ENCODE peak calls at places on chromosomes 11 and 22, in eight cellular contexts. S, Z, O, H, Q, N, P and V are unnamed samples.

GRCh38 chr22:17116931-17117330 is 4.2 kb downstream of the TMEM121B start:
- DNase-seq in S (no peak), Z (no peak), O (no peak), H (no peak), Q (no peak), N (no peak), P (no peak), V (no peak)

GRCh38 chr22:49480896-49481650 is 346.6 kb downstream of the BRD1 start:
- DNase-seq in S (no peak), Z (no peak), O (no peak), H (no peak), Q (no peak), N (no peak), P (no peak), V (no peak)

GRCh38 chr22:49330421-49331222 is 497.1 kb downstream of the BRD1 start:
- DNase-seq in S (no peak), Z (no peak), O (no peak), H (no peak), Q (no peak), N (peak), P (no peak), V (no peak)

GRCh38 chr22:27663812-27664211 is 137.7 kb downstream of the MN1 start:
- DNase-seq in S (no peak), Z (no peak), O (no peak), H (no peak), Q (no peak), N (no peak), P (no peak), V (no peak)

GRCh38 chr11:36953986-36954385 is 355.9 kb upstream of the RAG2 start:
- DNase-seq in S (no peak), Z (no peak), O (no peak), H (peak), Q (no peak), N (no peak), P (no peak), V (peak)

GRCh38 chr11:116605543-116605942 is 167.2 kb downstream of the BUD13 start:
- DNase-seq in S (no peak), Z (no peak), O (no peak), H (peak), Q (no peak), N (no peak), P (no peak), V (peak)

GRCh38 chr11:61961570-61962212 is 5.7 kb downstream of the FTH1 start:
- DNase-seq in S (peak), Z (peak), O (peak), H (peak), Q (no peak), N (no peak), P (peak), V (no peak)

GRCh38 chr22:33361581-33361980 is 303.4 kb upstream of the SYN3 start:
- DNase-seq in S (no peak), Z (no peak), O (no peak), H (no peak), Q (no peak), N (no peak), P (no peak), V (no peak)

GRCh38 chr11:122108192-122108799 is 7.7 kb downstream of the BLID start:
- DNase-seq in S (no peak), Z (no peak), O (peak), H (peak), Q (no peak), N (no peak), P (no peak), V (no peak)

GRCh38 chr11:31641477-31642062 is 132.0 kb downstream of the ELP4 start:
- DNase-seq in S (no peak), Z (no peak), O (no peak), H (peak), Q (no peak), N (no peak), P (peak), V (no peak)

GRCh38 chr22:41247703-41248102 is 7.0 kb upstream of the CHADL start:
- DNase-seq in S (peak), Z (no peak), O (no peak), H (no peak), Q (no peak), N (no peak), P (no peak), V (no peak)

GRCh38 chr11:2549080-2549479 is 104.3 kb downstream of the KCNQ1 start:
- DNase-seq in S (peak), Z (peak), O (no peak), H (no peak), Q (no peak), N (no peak), P (no peak), V (no peak)

GRCh38 chr11:14357843-14358728 is 897 bp downstream of the RRAS2 start:
- DNase-seq in S (peak), Z (peak), O (peak), H (peak), Q (no peak), N (peak), P (peak), V (no peak)

GRCh38 chr11:69552951-69553350 is 71.5 kb downstream of the LINC01488 start:
- DNase-seq in S (no peak), Z (peak), O (no peak), H (no peak), Q (no peak), N (no peak), P (no peak), V (no peak)
- H3K4me3 ChIP-seq in S (no peak), Z (no peak), O (no peak), H (no peak), Q (no peak), N (no peak), P (no peak), V (no peak)

GRCh38 chr22:46057762-46058420 is 80.9 kb upstream of the WNT7B start:
- DNase-seq in S (peak), Z (peak), O (peak), H (peak), Q (no peak), N (peak), P (no peak), V (no peak)
- H3K4me3 ChIP-seq in S (peak), Z (peak), O (peak), H (no peak), Q (peak), N (no peak), P (peak), V (peak)

GRCh38 chr11:96257972-96258951 is 84.7 kb downstream of the MAML2 start:
- DNase-seq in S (no peak), Z (peak), O (no peak), H (peak), Q (no peak), N (no peak), P (no peak), V (no peak)

GRCh38 chr11:96256213-96256580 is 86.8 kb downstream of the MAML2 start:
- DNase-seq in S (no peak), Z (no peak), O (no peak), H (no peak), Q (no peak), N (no peak), P (no peak), V (no peak)

GRCh38 chr11:96256604-96257003 is 86.4 kb downstream of the MAML2 start:
- DNase-seq in S (no peak), Z (no peak), O (no peak), H (no peak), Q (no peak), N (no peak), P (no peak), V (no peak)

GRCh38 chr11:96254854-96255253 is 88.1 kb downstream of the MAML2 start:
- DNase-seq in S (no peak), Z (no peak), O (no peak), H (no peak), Q (no peak), N (no peak), P (no peak), V (no peak)

GRCh38 chr11:96257036-96257435 is 86.0 kb downstream of the MAML2 start:
- DNase-seq in S (no peak), Z (no peak), O (no peak), H (no peak), Q (no peak), N (no peak), P (no peak), V (no peak)
- H3K4me3 ChIP-seq in S (no peak), Z (no peak), O (no peak), H (no peak), Q (no peak), N (no peak), P (no peak), V (no peak)

GRCh38 chr11:130439160-130439519 is 9.3 kb upstream of the ADAMTS15 start:
- DNase-seq in S (no peak), Z (no peak), O (no peak), H (no peak), Q (no peak), N (no peak), P (no peak), V (no peak)
- H3K4me3 ChIP-seq in S (no peak), Z (no peak), O (no peak), H (no peak), Q (no peak), N (no peak), P (no peak), V (no peak)

GRCh38 chr22:21001601-21002325 is at the start of gene THAP7:
- DNase-seq in S (peak), Z (peak), O (peak), H (peak), Q (peak), N (peak), P (peak), V (peak)

GRCh38 chr22:21000987-21001600 is 824 bp downstream of the THAP7 start:
- DNase-seq in S (no peak), Z (no peak), O (no peak), H (no peak), Q (no peak), N (peak), P (no peak), V (no peak)

GRCh38 chr22:20999350-21000214 is 2.3 kb downstream of the THAP7 start:
- DNase-seq in S (no peak), Z (no peak), O (no peak), H (no peak), Q (no peak), N (peak), P (no peak), V (no peak)

GRCh38 chr22:21000215-21000986 is 1.5 kb downstream of the THAP7 start:
- DNase-seq in S (no peak), Z (no peak), O (no peak), H (peak), Q (no peak), N (peak), P (peak), V (peak)

DNA sequence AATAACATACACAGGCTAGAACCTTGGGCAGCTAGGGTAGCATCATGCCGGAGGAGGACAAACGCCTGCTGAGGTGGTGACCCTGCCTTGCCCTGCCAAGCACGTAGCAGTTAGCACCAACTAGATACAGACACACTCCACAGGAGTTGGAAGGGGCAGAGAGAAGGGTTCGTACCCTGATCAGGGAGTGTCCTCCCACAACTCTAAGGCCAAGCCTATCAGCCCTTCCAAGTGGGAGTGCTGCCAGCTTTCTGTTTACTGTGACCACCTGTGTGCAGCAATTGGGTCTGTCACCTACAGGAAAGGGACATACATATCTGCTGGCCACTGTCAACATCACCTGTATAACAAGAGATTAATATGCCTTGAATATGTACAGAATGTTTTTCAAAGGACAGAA is 1.9 kb upstream of the THAP7 start:
- DNase-seq in S (no peak), Z (no peak), O (no peak), H (no peak), Q (no peak), N (no peak), P (no peak), V (no peak)
- H3K4me3 ChIP-seq in S (no peak), Z (no peak), O (no peak), H (no peak), Q (no peak), N (no peak), P (no peak), V (no peak)

GRCh38 chr11:78039919-78040671 is 17.0 kb upstream of the KCTD14 start:
- DNase-seq in S (peak), Z (peak), O (peak), H (peak), Q (no peak), N (peak), P (peak), V (no peak)
- H3K4me3 ChIP-seq in S (peak), Z (peak), O (peak), H (no peak), Q (peak), N (no peak), P (no peak), V (no peak)

GRCh38 chr11:71338806-71339177 is 86.4 kb upstream of the SHANK2 start:
- DNase-seq in S (no peak), Z (no peak), O (no peak), H (no peak), Q (no peak), N (no peak), P (no peak), V (no peak)
- H3K4me3 ChIP-seq in S (no peak), Z (no peak), O (no peak), H (no peak), Q (no peak), N (no peak), P (no peak), V (no peak)

GRCh38 chr11:1219836-1220810 is 2.7 kb upstream of the MUC5B start:
- DNase-seq in S (peak), Z (peak), O (no peak), H (peak), Q (no peak), N (peak), P (no peak), V (no peak)
- H3K4me3 ChIP-seq in S (no peak), Z (no peak), O (no peak), H (no peak), Q (no peak), N (no peak), P (no peak), V (no peak)

GRCh38 chr22:35383679-35384071 is 2.8 kb downstream of the HMOX1 start:
- DNase-seq in S (no peak), Z (no peak), O (no peak), H (peak), Q (no peak), N (no peak), P (no peak), V (no peak)
- H3K4me3 ChIP-seq in S (no peak), Z (peak), O (no peak), H (no peak), Q (peak), N (no peak), P (peak), V (no peak)

DNA sequence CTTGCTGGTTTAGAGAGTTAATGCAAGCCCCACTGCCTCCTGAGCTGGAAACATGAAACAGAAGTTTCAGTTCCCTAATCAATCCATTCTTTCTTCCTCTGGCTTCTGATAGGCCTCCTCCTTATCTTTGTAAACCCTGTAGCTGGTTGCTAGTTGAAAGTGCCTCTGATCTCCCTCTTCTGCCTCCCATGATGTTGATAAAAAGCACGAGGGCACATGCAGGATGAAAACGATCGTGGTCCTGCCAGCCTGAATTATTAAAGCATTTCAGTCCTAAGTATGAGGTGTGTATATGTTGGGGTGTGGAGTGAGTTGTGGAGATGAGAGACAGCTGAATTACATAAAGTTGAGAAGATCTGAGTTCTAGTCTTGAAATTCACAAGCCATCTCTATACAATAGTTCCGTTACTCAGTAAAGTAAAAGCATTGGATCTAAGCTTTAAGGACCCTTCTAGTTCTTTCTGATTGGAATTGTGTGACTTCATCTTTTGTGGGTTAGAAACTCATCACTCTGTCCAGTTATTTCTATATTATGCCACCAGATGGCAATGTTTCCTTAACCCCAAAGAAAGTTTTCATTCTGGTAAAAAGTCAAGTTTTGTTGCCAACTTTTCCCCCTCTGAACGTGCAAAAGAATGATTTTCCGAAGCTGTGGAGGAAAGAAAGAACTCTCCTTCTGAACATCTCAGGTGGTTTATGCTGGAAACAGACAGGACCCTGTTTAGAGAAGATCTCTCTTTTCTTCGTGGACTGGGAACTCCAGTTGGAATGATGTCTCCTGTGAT is 34.8 kb upstream of the EHF start:
- DNase-seq in S (no peak), Z (no peak), O (no peak), H (peak), Q (peak), N (no peak), P (peak), V (peak)
- H3K4me3 ChIP-seq in S (peak), Z (no peak), O (no peak), H (peak), Q (peak), N (no peak), P (no peak), V (no peak)